ENCODE peak calls at places on chromosomes 11 and 22, in five cellular contexts. I is neural progenitor cell, T is MM.1S, E is PC-9, K is IMR-90. P is an unnamed sample.
A peak's percentile ranks its signal among the peaks of the same experiment; 100 is the strongest.

GRCh38 chr11:3105791-3106735 is 48.8 kb upstream of the CARS1 start:
- DNase-seq in T (no peak), E (no peak), K (no peak), I (no peak), P (peak; percentile 7)

GRCh38 chr22:25420925-25421904 is 143.3 kb upstream of the GRK3 start:
- DNase-seq in T (no peak), I (peak; percentile 69), K (no peak), E (no peak), P (no peak)

GRCh38 chr11:59666969-59667368 is 1.9 kb downstream of the PATL1 start:
- DNase-seq in E (no peak), T (no peak), I (no peak), K (peak; percentile 15), P (no peak)

GRCh38 chr11:111540114-111540920 is at the start of gene LAYN:
- DNase-seq in E (peak; percentile 68), K (peak; percentile 62), T (no peak), I (peak; percentile 72), P (no peak)

GRCh38 chr22:45083659-45084305 is 74.0 kb upstream of the PHF21B start:
- DNase-seq in E (peak; percentile 9), K (peak; percentile 81), T (no peak), I (no peak), P (no peak)

GRCh38 chr11:126104420-126104819 is 41.8 kb upstream of the CDON start:
- DNase-seq in E (peak; percentile 49), K (no peak), I (peak; percentile 86), T (peak; percentile 45), P (no peak)

GRCh38 chr11:44631831-44632230 is 66.4 kb downstream of the CD82 start:
- DNase-seq in E (no peak), T (no peak), I (no peak), K (no peak), P (no peak)

GRCh38 chr11:79066456-79067354 is 374.1 kb downstream of the TENM4 start:
- DNase-seq in I (peak; percentile 77), E (no peak), K (no peak), T (no peak), P (no peak)

GRCh38 chr11:1072821-1073231 is 1.8 kb upstream of the MUC2 start:
- DNase-seq in K (no peak), I (no peak), E (no peak), T (no peak), P (peak; percentile 53)

GRCh38 chr11:133928628-133929059 is 28.1 kb downstream of the IGSF9B start:
- DNase-seq in I (no peak), K (no peak), T (no peak), E (no peak), P (no peak)

GRCh38 chr22:27212617-27213177 is 555.3 kb downstream of the MIAT start:
- DNase-seq in I (peak; percentile 37), T (no peak), E (no peak), K (peak; percentile 98), P (peak; percentile 72)

GRCh38 chr22:46848227-46848626 is 85.8 kb downstream of the TBC1D22A start:
- DNase-seq in E (no peak), K (peak; percentile 81), T (no peak), I (no peak), P (no peak)

GRCh38 chr22:27309713-27310112 is 491.8 kb downstream of the MN1 start:
- DNase-seq in E (no peak), K (no peak), T (no peak), I (no peak), P (no peak)

GRCh38 chr11:120197254-120197891 is 13.5 kb upstream of the OAF start:
- DNase-seq in T (no peak), K (no peak), E (no peak), I (no peak), P (no peak)

GRCh38 chr11:120198403-120198786 is 12.4 kb upstream of the OAF start:
- DNase-seq in K (no peak), T (no peak), I (no peak), E (no peak), P (no peak)

GRCh38 chr11:120198787-120199469 is 11.9 kb upstream of the OAF start:
- DNase-seq in K (no peak), T (no peak), E (no peak), I (no peak), P (no peak)

GRCh38 chr11:120196857-120197253 is 14.0 kb upstream of the OAF start:
- DNase-seq in E (no peak), I (no peak), K (no peak), T (no peak), P (no peak)

GRCh38 chr11:120197977-120198376 is 12.9 kb upstream of the OAF start:
- DNase-seq in T (no peak), E (no peak), K (no peak), I (peak; percentile 41), P (no peak)
- H3K27ac ChIP-seq in T (no peak overlapping the region), E (no peak overlapping the region), K (no peak overlapping the region), I (no peak overlapping the region), P (no peak overlapping the region)

DNA sequence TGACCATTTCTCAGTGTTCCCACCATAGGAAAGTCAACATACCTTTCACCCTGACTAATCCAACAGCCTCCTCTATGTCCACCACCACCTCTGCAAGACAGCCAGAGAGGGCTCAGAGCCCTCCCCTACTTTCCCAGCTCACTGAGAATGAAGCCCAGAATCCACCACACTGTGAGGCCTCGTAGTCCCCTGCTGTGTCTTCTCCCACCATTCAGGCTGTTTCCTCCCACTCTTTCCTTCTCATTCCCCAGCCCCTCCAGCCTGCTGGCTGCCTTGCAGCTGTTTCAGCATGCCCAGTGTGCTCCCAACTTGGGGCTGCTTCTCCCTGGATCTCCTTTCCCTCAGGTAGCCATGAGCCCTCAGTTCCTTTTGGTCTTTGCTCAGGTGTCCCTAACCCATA is 27.0 kb downstream of the SGSM3 start:
- DNase-seq in I (no peak), T (no peak), K (peak; percentile 54), E (no peak), P (peak; percentile 34)
- H3K4me1 ChIP-seq in I (peaks cover 8% of the 10 kb centered on the region), T (no peaks in the 10 kb centered on the region), K (peaks cover 8% of the 10 kb centered on the region), E (peaks cover 41% of the 10 kb centered on the region), P (no peaks in the 10 kb centered on the region)

DNA sequence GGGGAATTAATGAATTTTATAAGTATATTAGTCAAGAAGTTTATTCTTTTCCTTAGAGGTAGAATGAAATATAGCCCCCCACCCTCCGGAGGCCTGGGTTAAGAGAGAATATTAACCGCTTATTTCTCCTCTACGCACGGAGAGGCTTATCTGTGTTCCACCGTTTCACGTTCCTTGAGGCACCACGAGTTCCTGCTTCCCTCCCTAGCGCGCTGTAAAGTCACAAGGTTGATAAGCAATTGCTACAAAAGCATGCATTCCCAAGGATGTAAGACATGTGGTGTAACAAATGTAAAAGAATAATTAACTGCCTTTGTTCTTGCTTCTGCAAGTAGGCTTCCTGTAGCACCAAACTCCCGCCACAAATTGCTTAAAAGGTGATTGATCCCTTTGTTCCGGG is 1.5 kb upstream of the ANKRD42 start:
- DNase-seq in I (no peak), T (no peak), E (no peak), K (no peak), P (no peak)
- H3K4me3 ChIP-seq in I (peak overlapping the region; percentile 71), T (no peak overlapping the region), E (peak overlapping the region; percentile 72), K (no peak overlapping the region), P (no peak overlapping the region)

DNA sequence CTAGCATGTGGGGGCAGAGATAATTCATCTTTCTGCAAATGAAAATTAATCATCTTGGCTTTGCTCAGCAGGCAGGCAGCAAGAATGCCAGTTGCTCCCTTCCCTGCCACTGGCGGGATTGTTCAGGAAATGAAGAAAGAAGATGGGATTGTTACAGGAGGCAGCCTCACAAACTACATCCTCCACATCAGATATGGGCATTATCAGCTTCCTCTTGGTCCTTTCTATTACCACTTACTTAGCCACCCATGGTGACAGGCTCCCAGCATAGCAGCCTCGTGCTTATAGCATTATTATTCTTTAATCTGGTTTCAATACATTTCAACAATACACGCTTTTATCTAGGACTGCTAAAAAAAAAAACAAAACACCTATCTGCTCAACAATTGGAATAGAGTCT is 461.6 kb upstream of the ISX start:
- DNase-seq in I (no peak), T (no peak), E (no peak), K (no peak), P (no peak)
- H3K27ac ChIP-seq in I (no peak overlapping the region), T (no peak overlapping the region), E (no peak overlapping the region), K (no peak overlapping the region), P (no peak overlapping the region)

GRCh38 chr11:9799901-9800300 is 136.0 kb downstream of the SWAP70 start:
- DNase-seq in E (no peak), T (no peak), K (no peak), I (no peak), P (peak; percentile 65)
- H3K4me1 ChIP-seq in E (peaks cover 24% of the 10 kb centered on the region), T (no peaks in the 10 kb centered on the region), K (peaks cover 22% of the 10 kb centered on the region), I (peaks cover 18% of the 10 kb centered on the region), P (peaks cover 49% of the 10 kb centered on the region)

GRCh38 chr22:23836692-23837495 is 1.9 kb downstream of the DERL3 start:
- DNase-seq in E (no peak), I (no peak), K (no peak), T (no peak), P (peak; percentile 5)

GRCh38 chr22:23838686-23839468 is at the start of gene DERL3:
- DNase-seq in I (peak; percentile 99), T (peak; percentile 100), E (peak; percentile 73), K (peak; percentile 93), P (peak; percentile 99)

GRCh38 chr22:23836281-23836680 is 2.5 kb downstream of the DERL3 start:
- DNase-seq in K (no peak), E (no peak), T (no peak), I (no peak), P (peak; percentile 50)

GRCh38 chr22:23837911-23838685 is 708 bp downstream of the DERL3 start:
- DNase-seq in I (peak; percentile 46), K (no peak), T (no peak), E (no peak), P (no peak)

DNA sequence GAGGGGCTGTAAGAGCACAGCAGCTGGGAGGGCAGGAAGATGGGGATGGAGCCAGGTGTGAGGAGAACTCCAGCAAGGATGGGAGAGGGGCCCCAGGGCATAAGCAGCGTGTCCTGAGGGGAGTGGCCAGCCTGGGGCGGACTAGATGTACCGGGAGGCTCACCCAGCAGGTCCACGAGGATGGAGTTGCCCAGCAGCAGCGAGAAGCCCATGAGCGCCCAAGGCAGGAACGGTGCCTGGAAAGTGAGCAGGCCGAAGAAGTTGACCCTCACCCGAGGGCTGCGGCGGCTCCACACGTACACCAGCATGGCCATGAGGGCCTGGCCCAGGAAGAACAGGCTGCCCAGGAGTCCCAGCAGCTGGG is 1.3 kb downstream of the DERL3 start:
- DNase-seq in K (no peak), I (no peak), E (no peak), T (no peak), P (no peak)
- H3K4me3 ChIP-seq in K (no peak overlapping the region), I (no peak overlapping the region), E (no peak overlapping the region), T (peak overlapping the region; percentile 89), P (no peak overlapping the region)

DNA sequence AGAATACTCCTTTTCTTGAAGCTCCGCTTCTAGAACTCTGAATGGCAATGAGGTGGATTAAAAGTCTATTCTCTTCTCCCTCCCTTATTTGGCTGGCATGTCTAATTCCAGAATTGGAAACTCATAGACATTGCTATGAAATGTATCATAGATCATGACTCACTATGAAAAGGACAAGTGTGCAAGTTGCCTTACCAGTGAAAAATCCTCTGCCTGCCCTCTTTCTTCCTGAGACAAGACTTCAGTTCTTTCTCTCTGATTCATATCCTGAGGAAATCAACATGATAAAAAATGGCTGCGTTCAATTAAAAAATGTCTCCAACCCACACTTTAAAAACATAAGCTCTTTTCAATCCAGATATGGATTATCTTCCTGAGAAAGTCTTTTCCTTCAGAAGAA is 73.2 kb upstream of the BLID start:
- DNase-seq in T (no peak), I (no peak), K (peak; percentile 98), E (peak; percentile 25), P (no peak)
- H3K27ac ChIP-seq in T (no peak overlapping the region), I (no peak overlapping the region), K (peak overlapping the region; percentile 82), E (peak overlapping the region; percentile 87), P (peak overlapping the region; percentile 92)

GRCh38 chr11:8086571-8086970 is 5.6 kb downstream of the TUB start:
- DNase-seq in K (no peak), T (no peak), E (no peak), I (no peak), P (no peak)
- H3K4me1 ChIP-seq in K (peaks cover 6% of the 10 kb centered on the region), T (no peaks in the 10 kb centered on the region), E (no peaks in the 10 kb centered on the region), I (peaks cover 44% of the 10 kb centered on the region), P (no peaks in the 10 kb centered on the region)